ENCODE peak calls at places on chromosome 21, in five cellular contexts. O is A549; B is K562; H is CD8-positive, alpha-beta T cell; L is fibroblast of lung. M is an unnamed sample.

GRCh38 chr21:16678479-16678878 is 834.4 kb upstream of the CXADR start:
- DNase-seq in O (no peak), B (no peak), H (no peak), L (no peak), M (no peak)

GRCh38 chr21:44898851-44899767 is 21.6 kb downstream of the ITGB2 start:
- DNase-seq in O (no peak), B (no peak), H (no peak), L (no peak), M (no peak)

GRCh38 chr21:27301216-27301615 is 334.3 kb upstream of the ADAMTS5 start:
- DNase-seq in O (no peak), B (no peak), H (no peak), L (peak; percentile 90), M (no peak)

GRCh38 chr21:43733529-43734071 is 14.7 kb downstream of the PDXK start:
- DNase-seq in O (no peak), B (no peak), H (peak; percentile 54), L (peak; percentile 62), M (no peak)

GRCh38 chr21:16181024-16181423 is 451.2 kb downstream of the USP25 start:
- DNase-seq in O (no peak), B (no peak), H (no peak), L (no peak), M (no peak)

GRCh38 chr21:45415188-45415942 is 10.4 kb downstream of the COL18A1 start:
- DNase-seq in O (no peak), B (no peak), H (no peak), L (no peak), M (no peak)

GRCh38 chr21:44349416-44349846 is 4.0 kb upstream of the TRPM2 start:
- DNase-seq in O (no peak), B (no peak), H (no peak), L (no peak), M (no peak)

GRCh38 chr21:32757804-32758203 is 13.8 kb downstream of the PAXBP1 start:
- DNase-seq in O (no peak), B (peak; percentile 16), H (no peak), L (no peak), M (no peak)

GRCh38 chr21:33642896-33643657 is 776 bp downstream of the ITSN1 start:
- DNase-seq in O (no peak), B (peak; percentile 56), H (peak; percentile 11), L (peak; percentile 37), M (peak; percentile 11)

GRCh38 chr21:27813750-27814149 is 846.9 kb upstream of the ADAMTS5 start:
- DNase-seq in O (no peak), B (no peak), H (no peak), L (no peak), M (no peak)

GRCh38 chr21:35256468-35256988 is 207.4 kb upstream of the RUNX1 start:
- DNase-seq in O (peak; percentile 58), B (peak; percentile 77), H (no peak), L (peak; percentile 99), M (no peak)

GRCh38 chr21:31686272-31686913 is 26.9 kb downstream of the SOD1 start:
- DNase-seq in O (no peak), B (no peak), H (no peak), L (no peak), M (no peak)

GRCh38 chr21:33587792-33588484 is 546 bp downstream of the DONSON start:
- DNase-seq in O (peak; percentile 11), B (peak; percentile 67), H (no peak), L (peak; percentile 38), M (no peak)

GRCh38 chr21:26846036-26846931 is 1.1 kb upstream of the ADAMTS1 start:
- DNase-seq in O (no peak), B (no peak), H (no peak), L (peak; percentile 86), M (no peak)

GRCh38 chr21:31339736-31340135 is 4.3 kb downstream of the TIAM1 start:
- DNase-seq in O (no peak), B (no peak), H (no peak), L (no peak), M (no peak)

GRCh38 chr21:32253215-32253641 is 25.6 kb downstream of the MIS18A start:
- DNase-seq in O (no peak), B (no peak), H (no peak), L (peak; percentile 43), M (no peak)

GRCh38 chr21:16767201-16767600 is 745.6 kb upstream of the CXADR start:
- DNase-seq in O (no peak), B (no peak), H (no peak), L (no peak), M (no peak)

GRCh38 chr21:25862596-25862995 is 127.8 kb downstream of the GABPA start:
- DNase-seq in O (no peak), B (peak; percentile 55), H (no peak), L (peak; percentile 68), M (no peak)

GRCh38 chr21:45607021-45607921 is 36.3 kb upstream of the PCBP3 start:
- DNase-seq in O (no peak), B (no peak), H (peak; percentile 43), L (no peak), M (peak; percentile 70)

GRCh38 chr21:34668803-34669148 is at the start of gene CLIC6:
- DNase-seq in O (no peak), B (no peak), H (no peak), L (no peak), M (no peak)

DNA sequence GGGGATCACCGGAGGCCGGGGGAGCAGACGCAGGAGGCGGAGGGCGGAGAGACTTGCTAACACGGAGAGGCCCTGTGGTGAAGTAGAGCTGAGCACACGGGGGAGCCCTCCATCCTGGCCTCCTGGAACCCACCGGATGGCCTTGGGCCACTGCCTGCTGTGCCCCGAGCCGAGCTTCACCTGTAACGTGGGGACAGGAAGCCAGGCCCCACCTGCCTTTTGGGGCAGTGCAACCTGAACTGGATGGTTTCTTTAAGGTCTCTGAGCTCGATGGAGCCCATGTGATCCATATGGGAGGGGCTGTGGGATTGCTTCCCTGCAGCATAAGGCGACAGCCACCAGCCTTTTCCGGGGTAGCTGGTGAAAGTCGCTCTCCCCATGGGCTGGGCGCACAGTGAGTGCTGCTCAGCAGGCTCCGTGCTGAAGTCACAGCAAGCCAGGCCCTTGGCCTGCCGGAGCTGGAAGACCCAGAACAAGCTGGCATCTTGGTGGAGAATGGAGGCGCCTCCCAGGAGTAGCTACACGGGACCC is 35.8 kb downstream of the TFF3 start:
- DNase-seq in O (no peak), B (no peak), H (no peak), L (no peak), M (no peak)
- H3K4me1 ChIP-seq in O (no peaks in the 10 kb centered on the region), B (no peaks in the 10 kb centered on the region), H (no peaks in the 10 kb centered on the region), L (no peaks in the 10 kb centered on the region), M (no peaks in the 10 kb centered on the region)

DNA sequence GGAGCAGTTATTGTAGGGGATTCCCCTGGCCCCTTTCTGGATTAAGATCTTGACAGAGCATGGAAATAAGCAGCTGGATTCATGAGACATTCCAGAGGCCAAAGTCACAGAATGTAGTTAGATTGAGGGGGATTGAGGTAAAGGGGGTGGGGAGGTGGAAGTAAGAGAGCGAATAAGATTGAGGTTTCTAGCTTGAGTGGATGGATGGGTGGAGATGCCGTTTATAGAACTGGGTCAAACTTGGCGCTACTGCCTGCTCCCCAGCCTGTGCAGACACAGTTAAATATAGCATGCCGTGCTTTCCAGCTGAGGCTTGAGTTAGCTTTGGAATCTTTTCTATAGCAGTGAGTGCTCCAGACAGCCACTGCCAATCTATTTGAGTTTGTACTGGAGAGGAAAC is 85.6 kb downstream of the DYRK1A start:
- DNase-seq in O (no peak), B (no peak), H (no peak), L (peak; percentile 83), M (no peak)
- H3K4me1 ChIP-seq in O (peaks cover 74% of the 10 kb centered on the region), B (peaks cover 73% of the 10 kb centered on the region), H (peaks cover 47% of the 10 kb centered on the region), L (peaks cover 25% of the 10 kb centered on the region), M (peaks cover 87% of the 10 kb centered on the region)

DNA sequence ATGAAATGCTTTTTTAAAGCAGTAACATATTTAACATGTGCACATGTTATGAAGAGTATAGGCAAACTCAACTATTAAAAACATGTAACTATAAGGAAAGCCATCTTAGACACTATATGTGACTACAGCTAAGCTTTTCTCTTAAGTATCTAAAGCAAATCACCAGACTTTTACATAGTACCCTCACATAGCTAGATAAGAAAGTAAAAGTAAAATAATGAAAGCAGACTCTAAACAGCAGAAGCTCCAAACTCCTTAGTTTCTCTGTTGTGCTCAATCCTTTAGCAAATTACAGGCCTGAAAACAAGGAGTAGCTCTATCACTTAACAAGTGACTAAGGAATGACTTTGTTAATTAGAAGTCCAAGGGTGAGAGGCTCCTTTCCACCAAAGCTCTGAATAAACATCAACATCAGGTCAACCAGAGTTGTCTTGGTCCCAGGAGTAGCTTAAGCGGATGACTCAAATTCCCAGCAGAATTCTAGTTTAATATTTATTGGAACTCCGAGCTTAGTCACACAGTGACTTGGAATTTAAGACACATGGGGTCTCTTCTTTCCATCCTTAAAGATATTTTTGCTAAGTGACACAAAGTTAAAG is 6.0 kb downstream of the NRIP1 start:
- DNase-seq in O (peak; percentile 5), B (peak; percentile 66), H (no peak), L (peak; percentile 49), M (no peak)
- H3K4me1 ChIP-seq in O (peaks cover 54% of the 10 kb centered on the region), B (peaks cover 27% of the 10 kb centered on the region), H (peaks cover 62% of the 10 kb centered on the region), L (peaks cover 5% of the 10 kb centered on the region), M (peaks cover 60% of the 10 kb centered on the region)

GRCh38 chr21:39011911-39012310 is 171.3 kb downstream of the PSMG1 start:
- DNase-seq in O (no peak), B (no peak), H (no peak), L (no peak), M (no peak)

GRCh38 chr21:39007985-39008384 is 175.3 kb downstream of the PSMG1 start:
- DNase-seq in O (no peak), B (no peak), H (no peak), L (no peak), M (no peak)

GRCh38 chr21:39010629-39011404 is 172.4 kb downstream of the PSMG1 start:
- DNase-seq in O (no peak), B (no peak), H (no peak), L (no peak), M (no peak)

GRCh38 chr21:39007532-39007931 is 175.7 kb downstream of the PSMG1 start:
- DNase-seq in O (no peak), B (no peak), H (no peak), L (no peak), M (no peak)

DNA sequence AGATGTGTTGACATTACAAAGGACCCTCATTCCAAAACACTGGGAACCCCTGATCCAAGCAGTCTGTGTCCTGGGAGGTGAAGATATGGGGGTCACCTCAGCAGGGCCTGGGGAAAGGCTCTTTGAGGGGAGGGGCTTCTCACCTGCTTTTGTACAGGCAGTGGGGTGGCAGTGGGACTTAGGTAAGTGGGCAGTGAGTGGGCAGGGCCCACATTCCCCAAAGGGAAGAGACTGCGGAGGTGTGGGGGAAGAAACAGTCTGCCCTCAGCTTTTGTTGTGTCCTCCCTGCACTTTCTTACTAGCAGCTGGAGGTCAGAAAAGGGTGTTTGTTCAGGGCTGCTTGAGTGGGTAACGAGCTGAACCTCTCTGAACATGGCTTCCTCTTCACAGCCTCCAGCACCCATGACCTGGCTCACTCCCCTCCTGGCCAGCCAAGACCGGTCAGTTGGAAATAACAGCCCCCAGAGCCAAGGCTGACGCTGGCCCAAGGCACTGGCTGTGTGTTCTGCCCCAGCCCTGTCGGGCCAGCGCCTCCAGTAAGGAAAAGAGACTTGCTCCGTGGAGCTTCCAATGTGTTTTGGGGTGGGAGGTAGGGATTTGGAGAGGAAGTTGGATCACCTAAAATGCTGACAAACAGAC is 173.5 kb downstream of the PSMG1 start:
- DNase-seq in O (no peak), B (no peak), H (no peak), L (no peak), M (no peak)
- H3K4me1 ChIP-seq in O (peaks cover 3% of the 10 kb centered on the region), B (no peaks in the 10 kb centered on the region), H (no peaks in the 10 kb centered on the region), L (peaks cover 12% of the 10 kb centered on the region), M (peaks cover under 1% of the 10 kb centered on the region)

M was measured in CD4-positive, alpha-beta memory T cell.